ENCODE peak calls at places on chromosomes 13 and 19, in eight cellular contexts. K is AG10803; T is IMR-90; D is colonic mucosa; B is GM12865; C is foreskin fibroblast; H is tibial artery; W is CD8-positive, alpha-beta memory T cell. Q is an unnamed sample.

GRCh38 chr19:19495614-19496603 is 19.4 kb downstream of the TSSK6 start:
- DNase-seq in H (no peak), W (no peak), T (no peak), B (no peak), K (no peak), C (no peak), D (no peak), Q (no peak)

GRCh38 chr13:104389722-104390121 is 1323.5 kb upstream of the SLC10A2 start:
- DNase-seq in T (no peak), H (no peak), C (peak; percentile 22), B (no peak), D (no peak), K (no peak), W (no peak), Q (peak; percentile 77)

GRCh38 chr19:4064551-4065260 is 2.0 kb downstream of the ZBTB7A start:
- DNase-seq in W (peak; percentile 65), T (no peak), K (no peak), H (peak; percentile 70), C (peak; percentile 62), B (peak; percentile 56), D (peak; percentile 61), Q (no peak)

GRCh38 chr19:38384209-38385027 is 3.4 kb downstream of the GGN start:
- DNase-seq in H (no peak), D (no peak), B (no peak), T (no peak), C (peak; percentile 54), K (no peak), W (no peak), Q (no peak)

GRCh38 chr13:59750860-59751259 is 412.9 kb downstream of the DIAPH3 start:
- DNase-seq in H (no peak), B (no peak), K (peak; percentile 89), C (peak; percentile 84), W (no peak), D (no peak), T (peak; percentile 57), Q (no peak)

GRCh38 chr13:37068962-37069361 is 9.5 kb upstream of the SUPT20H start:
- DNase-seq in H (no peak), T (peak; percentile 30), C (peak; percentile 37), K (peak; percentile 17), W (no peak), B (no peak), D (no peak), Q (no peak)

GRCh38 chr13:100872761-100873160 is 198.2 kb upstream of the TMTC4 start:
- DNase-seq in K (peak; percentile 9), B (no peak), D (no peak), H (no peak), W (no peak), T (peak; percentile 36), C (peak; percentile 31), Q (peak; percentile 53)

GRCh38 chr19:49597703-49597974 is 6.7 kb downstream of the PRR12 start:
- DNase-seq in T (no peak), K (no peak), C (no peak), H (no peak), D (no peak), B (no peak), W (no peak), Q (no peak)

GRCh38 chr19:56687036-56687435 is 15.5 kb upstream of the ZNF835 start:
- DNase-seq in K (no peak), W (no peak), B (no peak), C (no peak), T (no peak), D (no peak), H (no peak), Q (no peak)

GRCh38 chr13:50130686-50131051 is 115.4 kb downstream of the KCNRG start:
- DNase-seq in D (peak; percentile 32), C (peak; percentile 69), W (peak; percentile 41), T (peak; percentile 47), B (no peak), H (peak; percentile 45), K (peak; percentile 58), Q (peak; percentile 26)

GRCh38 chr13:95740921-95741320 is 64.0 kb downstream of the DNAJC3 start:
- DNase-seq in D (no peak), H (no peak), T (no peak), B (no peak), C (no peak), K (peak; percentile 5), W (no peak), Q (no peak)

GRCh38 chr19:7078007-7078406 is 8.5 kb downstream of the ZNF557 start:
- DNase-seq in W (no peak), B (no peak), D (no peak), T (no peak), H (no peak), K (peak; percentile 4), C (no peak), Q (no peak)

GRCh38 chr19:17296278-17296677 is 6.9 kb downstream of the ABHD8 start:
- DNase-seq in C (peak; percentile 69), W (no peak), K (peak; percentile 26), H (no peak), T (peak; percentile 36), B (no peak), D (no peak), Q (no peak)

GRCh38 chr13:108594153-108594552 is 35.3 kb upstream of the MYO16 start:
- DNase-seq in D (no peak), W (no peak), H (no peak), T (no peak), B (no peak), C (no peak), K (no peak), Q (no peak)

GRCh38 chr13:102774210-102774560 is 599 bp upstream of the TEX30 start:
- DNase-seq in K (no peak), T (no peak), D (no peak), C (no peak), H (no peak), W (no peak), B (no peak), Q (no peak)

GRCh38 chr19:4327252-4327876 is 11.3 kb downstream of the STAP2 start:
- DNase-seq in C (peak; percentile 77), K (peak; percentile 22), T (peak; percentile 13), H (peak; percentile 32), W (peak; percentile 58), B (peak; percentile 57), D (peak; percentile 78), Q (no peak)

GRCh38 chr19:46019270-46019669 is 3.6 kb downstream of the PGLYRP1 start:
- DNase-seq in H (no peak), W (no peak), B (no peak), T (no peak), C (no peak), K (no peak), D (no peak), Q (no peak)

DNA sequence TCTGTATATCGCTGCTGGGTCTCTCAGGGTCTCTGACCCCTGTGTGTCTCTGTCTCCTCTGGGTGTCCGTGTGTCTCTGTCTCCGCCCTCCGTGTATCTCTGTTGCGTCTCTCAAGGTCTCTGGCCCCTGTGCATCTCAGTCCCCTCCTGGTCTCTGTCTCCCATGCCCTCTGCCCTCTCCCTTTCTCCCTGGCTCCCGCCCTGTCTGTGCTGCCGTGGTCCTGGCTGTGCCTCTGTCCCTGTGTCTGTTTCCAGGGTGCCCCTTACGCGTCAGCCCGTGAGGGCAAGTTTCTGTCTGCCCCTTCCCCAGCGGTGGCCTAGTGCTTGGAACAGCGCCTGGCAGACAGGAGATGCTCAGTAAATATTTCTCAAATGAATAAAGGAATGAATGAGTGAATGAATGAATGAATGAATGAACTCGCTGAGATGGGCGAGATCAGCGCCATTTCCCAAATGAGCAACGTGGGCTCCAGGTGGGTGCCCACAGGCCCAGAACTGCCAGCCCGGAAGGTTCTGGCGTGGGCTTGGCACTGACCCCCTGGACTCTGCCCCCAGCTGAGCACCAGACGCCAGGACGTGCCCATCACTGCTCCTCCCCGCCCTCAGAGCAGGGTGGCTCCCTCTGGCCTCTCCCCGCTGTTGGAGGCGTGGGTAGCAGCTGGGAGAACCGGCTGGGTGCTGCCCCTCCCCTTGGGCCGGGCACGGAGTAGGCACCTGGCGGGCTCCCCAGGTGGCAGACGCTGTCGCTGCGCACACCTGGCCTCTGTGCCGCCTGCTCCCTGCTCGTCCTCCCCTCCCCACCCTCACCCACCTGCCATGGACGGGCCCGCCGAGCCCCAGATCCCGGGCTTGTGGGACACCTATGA is at the start of gene SULT2B1:
- DNase-seq in D (peak; percentile 92), W (no peak), K (no peak), B (no peak), H (no peak), C (no peak), T (no peak), Q (no peak)
- H3K4me3 ChIP-seq in D (no peak within 1 kb of the TSS), W (no peak within 1 kb of the TSS), K (no peak within 1 kb of the TSS), B (no peak within 1 kb of the TSS), H (no peak within 1 kb of the TSS), C (no peak within 1 kb of the TSS), T (no peak within 1 kb of the TSS), Q (no peak within 1 kb of the TSS)

GRCh38 chr13:44629465-44630183 is 53.5 kb upstream of the TSC22D1 start:
- DNase-seq in W (no peak), B (no peak), D (no peak), H (no peak), K (peak; percentile 92), C (peak; percentile 70), T (peak; percentile 74), Q (no peak)
- H3K4me3 ChIP-seq in W (no peak overlapping the region), B (no peak overlapping the region), D (no peak overlapping the region), H (no peak overlapping the region), K (no peak overlapping the region), C (no peak overlapping the region), T (no peak overlapping the region), Q (no peak overlapping the region)

GRCh38 chr13:33045829-33046592 is 29.8 kb downstream of the KL start:
- DNase-seq in C (no peak), K (no peak), H (no peak), B (no peak), T (no peak), W (no peak), D (no peak), Q (no peak)
- H3K4me3 ChIP-seq in C (no peak overlapping the region), K (no peak overlapping the region), H (no peak overlapping the region), B (no peak overlapping the region), T (no peak overlapping the region), W (no peak overlapping the region), D (no peak overlapping the region), Q (no peak overlapping the region)

GRCh38 chr13:106917024-106917491 is 349.1 kb upstream of the ARGLU1 start:
- DNase-seq in C (peak; percentile 16), K (peak; percentile 5), D (no peak), H (no peak), T (no peak), B (peak; percentile 4), W (no peak), Q (no peak)

GRCh38 chr13:106917673-106918652 is 350.0 kb upstream of the ARGLU1 start:
- DNase-seq in B (peak; percentile 76), D (peak; percentile 78), K (peak; percentile 75), T (peak; percentile 61), W (peak; percentile 56), C (peak; percentile 90), H (peak; percentile 60), Q (peak; percentile 16)

GRCh38 chr13:106916329-106916728 is 348.4 kb upstream of the ARGLU1 start:
- DNase-seq in D (no peak), W (no peak), C (peak; percentile 74), T (no peak), H (no peak), K (peak; percentile 70), B (no peak), Q (no peak)

GRCh38 chr13:106919638-106920037 is 351.7 kb upstream of the ARGLU1 start:
- DNase-seq in W (no peak), D (no peak), H (peak; percentile 43), T (no peak), B (no peak), K (no peak), C (no peak), Q (no peak)

DNA sequence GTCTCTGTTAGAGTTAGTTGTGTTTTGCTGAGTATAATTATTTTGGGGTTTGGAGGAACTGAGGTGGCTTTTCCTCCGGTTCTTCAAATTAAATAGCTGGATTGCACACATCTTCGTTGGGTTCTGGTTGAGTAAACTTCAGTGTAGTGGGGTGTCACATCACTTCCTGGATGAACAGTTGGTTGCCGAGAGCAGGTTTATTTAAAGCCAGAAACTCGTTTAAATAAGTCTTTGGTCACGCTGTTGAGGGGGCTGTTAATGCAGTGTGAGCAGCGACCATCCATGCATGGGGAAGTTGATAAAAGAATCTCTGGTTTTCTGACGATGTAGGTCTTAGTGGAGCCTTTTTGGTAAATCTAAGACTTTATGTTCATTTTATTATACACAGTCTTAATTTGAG is 351.2 kb upstream of the ARGLU1 start:
- DNase-seq in W (peak; percentile 1), D (no peak), C (peak; percentile 3), K (no peak), T (no peak), B (peak; percentile 40), H (no peak), Q (no peak)
- H3K4me3 ChIP-seq in W (no peak overlapping the region), D (no peak overlapping the region), C (no peak overlapping the region), K (no peak overlapping the region), T (no peak overlapping the region), B (no peak overlapping the region), H (peak overlapping the region; percentile 15), Q (no peak overlapping the region)

Q was measured in skeletal muscle cell.